ENCODE peak calls at places on chromosome 22, in nine cellular contexts. D is fibroblast of lung, A is PC-3, X is MM.1S, E is astrocyte, C is endodermal cell, N is psoas muscle, L is kidney, Q is Caco-2. G is an unnamed sample. For H3K9me3, the result is how much of the 10 kb centered on the place peaks cover.

GRCh38 chr22:42623301-42623751 is 8.6 kb upstream of the POLDIP3 start:
- DNase-seq in E (no peak), L (no peak), N (no peak), C (no peak), X (peak), D (no peak), A (no peak), Q (no peak), G (no peak)

GRCh38 chr22:49900441-49901230 is 17.6 kb downstream of the ALG12 start:
- DNase-seq in L (peak), C (no peak), A (no peak), N (no peak), Q (no peak), D (no peak), X (no peak), E (no peak), G (no peak)

GRCh38 chr22:20566420-20567260 is 59.2 kb downstream of the MED15 start:
- DNase-seq in C (no peak), E (peak), Q (no peak), A (peak), X (no peak), L (no peak), D (peak), N (no peak), G (no peak)

GRCh38 chr22:25484916-25485315 is 79.6 kb upstream of the GRK3 start:
- DNase-seq in D (no peak), A (no peak), Q (no peak), X (no peak), C (no peak), N (no peak), E (no peak), L (no peak), G (no peak)

GRCh38 chr22:36734171-36735058 is 30.9 kb upstream of the CACNG2 start:
- DNase-seq in D (peak), Q (no peak), N (no peak), C (peak), X (no peak), A (peak), L (no peak), E (peak), G (no peak)

GRCh38 chr22:42608481-42609361 is 6.0 kb downstream of the POLDIP3 start:
- DNase-seq in D (peak), C (no peak), L (peak), Q (no peak), N (no peak), A (peak), E (peak), X (no peak), G (no peak)

GRCh38 chr22:36659762-36660509 is 43.6 kb downstream of the CACNG2 start:
- DNase-seq in A (peak), E (peak), Q (no peak), D (peak), N (peak), L (peak), X (no peak), C (peak), G (peak)

GRCh38 chr22:44172370-44173108 is 8.2 kb upstream of the PARVG start:
- DNase-seq in D (no peak), C (no peak), A (no peak), N (peak), X (no peak), L (peak), E (no peak), Q (no peak), G (peak)

GRCh38 chr22:28019360-28019759 is 100.3 kb upstream of the PITPNB start:
- DNase-seq in N (peak), Q (no peak), X (peak), C (no peak), D (peak), E (peak), A (peak), L (peak), G (no peak)

GRCh38 chr22:36702832-36703210 is 731 bp downstream of the CACNG2 start:
- DNase-seq in A (no peak), Q (no peak), E (no peak), D (no peak), L (no peak), C (no peak), N (no peak), X (no peak), G (no peak)

GRCh38 chr22:20586403-20586745 is 79.0 kb downstream of the MED15 start:
- DNase-seq in E (no peak), A (no peak), X (no peak), L (peak), Q (no peak), C (no peak), N (no peak), D (no peak), G (peak)

GRCh38 chr22:25563757-25564319 is 637 bp upstream of the GRK3 start:
- DNase-seq in E (no peak), Q (peak), C (no peak), D (no peak), L (no peak), A (no peak), X (no peak), N (no peak), G (peak)

GRCh38 chr22:45927059-45927458 is 49.9 kb downstream of the WNT7B start:
- DNase-seq in E (no peak), D (no peak), L (no peak), C (no peak), N (no peak), A (no peak), Q (no peak), X (no peak), G (no peak)

GRCh38 chr22:45923812-45924211 is 53.1 kb downstream of the WNT7B start:
- DNase-seq in D (no peak), L (no peak), C (no peak), Q (no peak), E (no peak), X (no peak), N (no peak), A (no peak), G (peak)

GRCh38 chr22:45923212-45923611 is 53.8 kb downstream of the WNT7B start:
- DNase-seq in L (no peak), D (no peak), N (no peak), Q (no peak), E (no peak), C (no peak), A (no peak), X (no peak), G (no peak)

GRCh38 chr22:45928726-45929359 is 48.1 kb downstream of the WNT7B start:
- DNase-seq in C (no peak), L (no peak), D (no peak), E (no peak), A (no peak), Q (no peak), X (no peak), N (no peak), G (no peak)

GRCh38 chr22:45925811-45926351 is 51.1 kb downstream of the WNT7B start:
- DNase-seq in Q (no peak), A (peak), N (no peak), C (no peak), E (peak), D (peak), X (no peak), L (no peak), G (no peak)
- H3K9me3 ChIP-seq in Q (under half), A (under half), N (under half), C (under half), E (under half), D (under half), X (under half), L (under half), G (under half)

GRCh38 chr22:24155597-24156145 is 25.6 kb upstream of the SUSD2 start:
- DNase-seq in E (peak), Q (peak), D (peak), C (peak), X (peak), N (peak), A (peak), L (peak), G (peak)
- TF ChIP-seq CTCF in E (peak), Q (peak), D (peak), C (peak), X (peak), N (peak), A (peak), L (peak), G (peak)

GRCh38 chr22:39088688-39089032 is 8.4 kb upstream of the APOBEC3H start:
- DNase-seq in C (no peak), N (no peak), A (no peak), X (no peak), E (no peak), Q (no peak), D (no peak), L (no peak), G (no peak)

GRCh38 chr22:39087881-39088687 is 9.0 kb upstream of the APOBEC3H start:
- DNase-seq in A (no peak), L (no peak), E (no peak), X (no peak), C (peak), N (no peak), Q (no peak), D (no peak), G (no peak)

GRCh38 chr22:39091136-39092081 is 5.6 kb upstream of the APOBEC3H start:
- DNase-seq in N (no peak), X (no peak), C (no peak), E (no peak), L (no peak), A (no peak), Q (no peak), D (no peak), G (no peak)

GRCh38 chr22:39090426-39091064 is 6.5 kb upstream of the APOBEC3H start:
- DNase-seq in L (peak), E (no peak), X (no peak), D (no peak), A (peak), C (no peak), Q (no peak), N (peak), G (peak)

DNA sequence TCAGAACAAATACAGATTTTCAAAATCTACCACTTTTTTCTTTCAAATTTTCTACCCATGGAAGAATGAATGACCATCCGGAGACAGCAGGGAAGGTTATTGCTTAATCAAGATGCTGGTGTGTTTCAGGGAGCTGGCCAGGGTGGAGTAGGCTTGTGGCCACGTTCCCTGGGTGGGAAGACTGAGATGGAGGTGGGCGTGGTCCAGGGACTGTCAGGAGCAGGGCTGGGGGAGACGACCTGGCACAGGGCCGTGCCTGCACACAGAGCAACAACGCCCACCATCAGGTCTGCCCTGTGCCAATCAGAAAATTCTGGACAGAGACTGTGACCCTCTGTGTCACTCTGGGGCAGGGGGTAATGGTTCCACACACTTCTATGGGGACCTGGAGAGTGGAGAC is 7.1 kb upstream of the APOBEC3H start:
- DNase-seq in N (no peak), Q (no peak), D (no peak), L (no peak), E (no peak), C (no peak), A (peak), X (no peak), G (no peak)
- H3K4me3 ChIP-seq in N (no peak), Q (no peak), D (no peak), L (no peak), E (no peak), C (no peak), A (no peak), X (no peak), G (no peak)

DNA sequence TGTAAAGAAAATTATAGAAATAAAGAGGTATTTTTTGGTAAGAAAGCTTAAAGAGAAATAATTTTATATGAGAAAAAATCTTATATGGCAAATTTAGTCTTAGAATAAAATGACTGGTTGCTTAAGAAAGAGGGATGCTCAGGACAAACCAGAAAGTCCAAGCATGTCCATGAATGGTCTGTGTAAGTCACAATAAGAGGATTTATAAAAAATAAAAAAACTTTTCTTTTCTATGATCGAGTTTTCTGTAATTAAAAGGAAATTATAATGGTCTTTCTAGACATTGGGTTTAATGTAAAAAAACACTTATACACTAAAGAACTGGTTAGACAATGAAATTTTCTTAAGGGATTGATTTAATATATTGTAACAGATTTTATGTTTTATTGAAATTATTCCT is 819.6 kb downstream of the TBC1D22A start:
- DNase-seq in D (no peak), C (no peak), E (no peak), X (no peak), A (no peak), L (no peak), Q (no peak), N (no peak), G (no peak)
- H3K9me3 ChIP-seq in D (under half), C (half or more), E (under half), X (under half), A (under half), L (under half), Q (under half), N (under half), G (under half)

GRCh38 chr22:41237707-41238569 is 2.8 kb downstream of the CHADL start:
- DNase-seq in N (peak), L (peak), X (peak), C (peak), Q (peak), D (peak), A (peak), E (no peak), G (peak)

GRCh38 chr22:41231369-41231768 is 9.4 kb downstream of the CHADL start:
- DNase-seq in X (no peak), E (no peak), L (no peak), Q (no peak), A (no peak), N (no peak), C (peak), D (no peak), G (no peak)

GRCh38 chr22:41238570-41239442 is 1.9 kb downstream of the CHADL start:
- DNase-seq in N (no peak), X (no peak), Q (no peak), E (no peak), C (no peak), L (no peak), D (no peak), A (no peak), G (no peak)

GRCh38 chr22:41237036-41237706 is 3.6 kb downstream of the CHADL start:
- DNase-seq in D (no peak), C (no peak), A (no peak), L (no peak), X (no peak), E (no peak), Q (no peak), N (no peak), G (no peak)

GRCh38 chr22:41234815-41235687 is 5.7 kb downstream of the CHADL start:
- DNase-seq in E (no peak), L (no peak), A (no peak), N (no peak), X (no peak), Q (no peak), D (no peak), C (no peak), G (no peak)
- TF ChIP-seq CTCF in E (no peak), L (no peak), A (no peak), N (no peak), X (no peak), Q (no peak), D (no peak), C (no peak), G (no peak)

GRCh38 chr22:33577862-33578411 is 342.3 kb downstream of the LARGE1 start:
- DNase-seq in D (peak), N (no peak), Q (peak), E (peak), L (no peak), A (no peak), C (no peak), X (no peak), G (no peak)
- H3K4me3 ChIP-seq in D (no peak), N (no peak), Q (no peak), E (no peak), L (peak), A (no peak), C (no peak), X (no peak), G (no peak)

DNA sequence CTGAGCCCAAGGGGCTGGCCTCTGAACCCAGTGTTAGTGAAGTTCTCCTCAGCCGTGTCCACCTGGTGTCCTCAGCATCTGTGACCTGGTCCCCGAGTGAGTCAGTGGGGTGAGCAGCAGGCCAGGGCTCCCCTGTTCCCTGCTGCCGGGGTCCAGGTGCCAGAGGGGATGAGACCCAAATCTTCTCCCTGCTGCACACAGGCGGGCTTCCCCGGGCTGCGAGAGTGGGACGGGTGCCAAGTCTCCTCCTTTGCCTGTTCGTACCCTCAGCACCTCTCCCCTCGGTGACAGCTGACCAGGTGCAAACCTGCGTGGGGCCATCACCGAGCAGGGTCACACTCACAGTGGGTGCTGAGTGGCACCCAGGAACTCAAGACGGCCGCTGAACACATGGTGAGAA is 514.6 kb downstream of the TBC1D22A start:
- DNase-seq in D (no peak), C (no peak), L (peak), E (no peak), N (no peak), X (no peak), A (no peak), Q (no peak), G (no peak)
- H3K9me3 ChIP-seq in D (under half), C (half or more), L (under half), E (under half), N (under half), X (under half), A (under half), Q (under half), G (under half)

DNA sequence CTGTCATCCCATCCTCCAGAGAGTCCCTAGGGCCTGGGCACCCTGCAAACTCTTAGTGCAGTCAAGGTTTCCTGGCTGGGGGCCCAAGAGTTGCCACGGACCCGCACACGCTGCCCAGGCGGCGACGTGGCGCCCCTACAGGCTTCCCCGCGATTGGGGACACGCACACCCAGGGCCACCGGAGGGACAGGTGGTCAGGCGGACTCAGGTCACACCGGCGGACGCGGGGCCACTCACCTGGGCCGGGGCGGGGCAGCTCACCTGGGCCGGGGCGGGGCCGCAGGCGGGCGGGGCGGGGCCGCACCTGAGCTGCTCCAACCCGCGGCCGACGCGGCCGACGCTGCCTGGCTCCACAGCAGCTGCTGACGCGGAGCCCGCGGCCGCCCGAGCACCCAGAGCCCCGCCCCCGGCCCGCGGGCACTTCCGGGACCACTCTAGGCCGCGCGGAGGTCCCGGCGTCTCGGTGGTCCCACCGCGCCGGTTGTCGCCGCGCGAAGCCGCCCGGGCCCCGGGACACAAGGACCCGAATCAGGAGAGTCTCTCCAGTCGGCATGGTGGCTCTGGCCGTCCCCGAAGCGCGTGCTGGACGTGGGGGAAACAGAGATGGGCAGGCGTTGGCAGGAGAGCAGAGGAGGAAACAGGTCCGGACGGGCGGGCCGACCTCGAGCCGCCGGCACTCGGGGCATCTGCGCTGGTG is at the start of gene ZNF70:
- DNase-seq in Q (peak), C (peak), D (peak), N (peak), X (peak), L (peak), A (peak), E (peak), G (peak)
- TF ChIP-seq CTCF in Q (peak), C (peak), D (no peak), N (no peak), X (peak), L (no peak), A (no peak), E (no peak), G (peak)

GRCh38 chr22:33104192-33104591 is 46.0 kb upstream of the SYN3 start:
- DNase-seq in L (no peak), D (no peak), A (no peak), C (no peak), X (no peak), Q (no peak), N (no peak), E (no peak), G (no peak)
- H3K4me3 ChIP-seq in L (no peak), D (no peak), A (no peak), C (no peak), X (no peak), Q (no peak), N (no peak), E (no peak), G (no peak)